ENCODE peak calls at places on chromosomes 2 and 18, in nine cellular contexts. One of them, this sample, is unnamed.

GRCh38 chr2:73907840-73908452 is 15.1 kb downstream of the ACTG2 start:
- DNase-seq in H1: peak; percentile 64
- DNase-seq in sigmoid colon: peak; percentile 69
- DNase-seq in suprapubic skin: no peak
- DNase-seq in stomach: no peak
- DNase-seq in ovary: no peak
- DNase-seq in tibial nerve: no peak
- DNase-seq in A549: peak; percentile 33
- DNase-seq in GM12878: peak; percentile 26
- DNase-seq in this sample: peak; percentile 38

GRCh38 chr2:98944786-98945185 is 8.8 kb upstream of the CRACDL start:
- DNase-seq in A549: no peak
- DNase-seq in GM12878: no peak
- DNase-seq in ovary: no peak
- DNase-seq in sigmoid colon: no peak
- DNase-seq in stomach: no peak
- DNase-seq in H1: no peak
- DNase-seq in suprapubic skin: no peak
- DNase-seq in tibial nerve: no peak
- DNase-seq in this sample: no peak

GRCh38 chr18:48222118-48222517 is 187.1 kb downstream of the ZBTB7C start:
- DNase-seq in GM12878: peak; percentile 2
- DNase-seq in sigmoid colon: no peak
- DNase-seq in tibial nerve: no peak
- DNase-seq in suprapubic skin: no peak
- DNase-seq in H1: no peak
- DNase-seq in ovary: no peak
- DNase-seq in A549: peak; percentile 19
- DNase-seq in stomach: peak; percentile 52
- DNase-seq in this sample: peak; percentile 50

GRCh38 chr2:229884775-229885699 is 36.8 kb downstream of the TRIP12 start:
- DNase-seq in stomach: no peak
- DNase-seq in A549: no peak
- DNase-seq in tibial nerve: no peak
- DNase-seq in suprapubic skin: no peak
- DNase-seq in H1: no peak
- DNase-seq in GM12878: no peak
- DNase-seq in sigmoid colon: no peak
- DNase-seq in ovary: no peak
- DNase-seq in this sample: no peak

GRCh38 chr2:229852565-229852964 is 69.2 kb downstream of the TRIP12 start:
- DNase-seq in stomach: no peak
- DNase-seq in tibial nerve: no peak
- DNase-seq in A549: no peak
- DNase-seq in GM12878: peak; percentile 42
- DNase-seq in suprapubic skin: no peak
- DNase-seq in sigmoid colon: no peak
- DNase-seq in H1: no peak
- DNase-seq in ovary: no peak
- DNase-seq in this sample: peak; percentile 24

GRCh38 chr18:14940738-14941137 is 192.8 kb downstream of the ANKRD30B start:
- DNase-seq in sigmoid colon: no peak
- DNase-seq in tibial nerve: no peak
- DNase-seq in GM12878: no peak
- DNase-seq in H1: no peak
- DNase-seq in A549: no peak
- DNase-seq in ovary: no peak
- DNase-seq in suprapubic skin: no peak
- DNase-seq in stomach: no peak
- DNase-seq in this sample: no peak

GRCh38 chr2:39625193-39625926 is 40.4 kb upstream of the TMEM178A start:
- DNase-seq in GM12878: no peak
- DNase-seq in ovary: no peak
- DNase-seq in stomach: no peak
- DNase-seq in H1: no peak
- DNase-seq in tibial nerve: no peak
- DNase-seq in sigmoid colon: no peak
- DNase-seq in A549: no peak
- DNase-seq in suprapubic skin: no peak
- DNase-seq in this sample: no peak

GRCh38 chr2:191462370-191462769 is 215.6 kb upstream of the NABP1 start:
- DNase-seq in A549: no peak
- DNase-seq in sigmoid colon: no peak
- DNase-seq in tibial nerve: no peak
- DNase-seq in suprapubic skin: no peak
- DNase-seq in ovary: no peak
- DNase-seq in GM12878: no peak
- DNase-seq in H1: no peak
- DNase-seq in stomach: peak; percentile 78
- DNase-seq in this sample: peak; percentile 12

GRCh38 chr2:227388537-227389011 is 825 bp upstream of the SCYGR1 start:
- DNase-seq in GM12878: no peak
- DNase-seq in sigmoid colon: no peak
- DNase-seq in stomach: no peak
- DNase-seq in H1: no peak
- DNase-seq in ovary: no peak
- DNase-seq in suprapubic skin: no peak
- DNase-seq in tibial nerve: no peak
- DNase-seq in A549: peak; percentile 99
- DNase-seq in this sample: no peak

GRCh38 chr2:48315847-48316194 is 214.1 kb upstream of the STON1 start:
- DNase-seq in sigmoid colon: no peak
- DNase-seq in tibial nerve: no peak
- DNase-seq in H1: peak; percentile 55
- DNase-seq in GM12878: no peak
- DNase-seq in A549: peak; percentile 28
- DNase-seq in suprapubic skin: no peak
- DNase-seq in stomach: no peak
- DNase-seq in ovary: no peak
- DNase-seq in this sample: peak; percentile 16

GRCh38 chr2:46861916-46862315 is 53.7 kb downstream of the MCFD2 start:
- DNase-seq in A549: no peak
- DNase-seq in tibial nerve: no peak
- DNase-seq in ovary: peak; percentile 26
- DNase-seq in stomach: no peak
- DNase-seq in H1: no peak
- DNase-seq in suprapubic skin: no peak
- DNase-seq in sigmoid colon: no peak
- DNase-seq in GM12878: no peak
- DNase-seq in this sample: no peak

GRCh38 chr2:379778-380177 is 91.9 kb upstream of the ALKAL2 start:
- DNase-seq in GM12878: no peak
- DNase-seq in ovary: no peak
- DNase-seq in stomach: no peak
- DNase-seq in sigmoid colon: no peak
- DNase-seq in A549: no peak
- DNase-seq in tibial nerve: no peak
- DNase-seq in suprapubic skin: peak; percentile 56
- DNase-seq in H1: no peak
- DNase-seq in this sample: no peak

GRCh38 chr2:236180831-236181453 is 12.8 kb upstream of the GBX2 start:
- DNase-seq in H1: peak; percentile 84
- DNase-seq in GM12878: no peak
- DNase-seq in A549: peak; percentile 80
- DNase-seq in stomach: peak; percentile 50
- DNase-seq in ovary: peak; percentile 47
- DNase-seq in sigmoid colon: peak; percentile 66
- DNase-seq in tibial nerve: no peak
- DNase-seq in suprapubic skin: peak; percentile 78
- DNase-seq in this sample: peak; percentile 56
- TF ChIP-seq EP300 in H1: no peak
- TF ChIP-seq EP300 in GM12878: no peak
- TF ChIP-seq EP300 in A549: no peak
- TF ChIP-seq EP300 in stomach: no peak
- TF ChIP-seq EP300 in ovary: no peak
- TF ChIP-seq EP300 in sigmoid colon: no peak
- TF ChIP-seq EP300 in tibial nerve: no peak
- TF ChIP-seq EP300 in suprapubic skin: no peak
- TF ChIP-seq EP300 in this sample: no peak

DNA sequence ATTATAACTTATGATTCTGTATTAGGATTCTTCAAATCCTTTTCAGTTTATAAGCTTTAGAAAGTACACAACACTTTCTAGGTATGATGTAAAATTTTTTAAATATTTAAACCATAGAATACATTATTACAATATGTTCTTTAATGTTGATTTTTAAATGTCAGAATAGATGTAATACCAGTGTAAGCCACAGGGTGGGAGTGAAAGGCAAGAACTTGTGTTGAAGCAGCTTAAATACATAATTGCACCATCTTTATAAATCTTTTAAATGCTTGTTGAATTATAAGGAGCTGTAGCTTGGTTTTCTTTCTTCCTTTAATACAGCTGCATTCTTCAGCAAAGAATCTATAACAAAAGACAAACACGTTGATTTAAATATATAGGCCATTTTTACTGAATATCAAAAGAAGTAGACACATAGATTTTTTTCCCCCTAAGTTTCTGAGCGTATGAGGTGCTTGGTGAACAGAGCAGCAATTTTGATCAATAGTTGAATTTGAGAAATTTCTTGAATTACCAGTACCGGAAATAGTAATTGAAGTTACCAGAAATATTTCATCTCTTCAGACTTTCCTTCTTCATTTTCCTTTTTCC is 63.0 kb downstream of the TANK start:
- DNase-seq in GM12878: no peak
- DNase-seq in A549: peak; percentile 48
- DNase-seq in ovary: no peak
- DNase-seq in tibial nerve: no peak
- DNase-seq in H1: no peak
- DNase-seq in stomach: no peak
- DNase-seq in sigmoid colon: no peak
- DNase-seq in suprapubic skin: no peak
- DNase-seq in this sample: no peak
- TF ChIP-seq EP300 in GM12878: no peak
- TF ChIP-seq EP300 in A549: no peak
- TF ChIP-seq EP300 in ovary: no peak
- TF ChIP-seq EP300 in tibial nerve: no peak
- TF ChIP-seq EP300 in H1: no peak
- TF ChIP-seq EP300 in stomach: no peak
- TF ChIP-seq EP300 in sigmoid colon: no peak
- TF ChIP-seq EP300 in suprapubic skin: no peak
- TF ChIP-seq EP300 in this sample: no peak

GRCh38 chr2:144629937-144630336 is 110.0 kb upstream of the ZEB2 start:
- DNase-seq in ovary: no peak
- DNase-seq in H1: no peak
- DNase-seq in tibial nerve: no peak
- DNase-seq in GM12878: no peak
- DNase-seq in suprapubic skin: no peak
- DNase-seq in A549: no peak
- DNase-seq in stomach: no peak
- DNase-seq in sigmoid colon: no peak
- DNase-seq in this sample: no peak

GRCh38 chr2:144625216-144626010 is 105.5 kb upstream of the ZEB2 start:
- DNase-seq in tibial nerve: no peak
- DNase-seq in A549: no peak
- DNase-seq in suprapubic skin: no peak
- DNase-seq in stomach: no peak
- DNase-seq in GM12878: no peak
- DNase-seq in H1: no peak
- DNase-seq in sigmoid colon: no peak
- DNase-seq in ovary: no peak
- DNase-seq in this sample: no peak

GRCh38 chr2:144628566-144628965 is 108.6 kb upstream of the ZEB2 start:
- DNase-seq in stomach: no peak
- DNase-seq in suprapubic skin: no peak
- DNase-seq in tibial nerve: no peak
- DNase-seq in GM12878: no peak
- DNase-seq in A549: no peak
- DNase-seq in H1: no peak
- DNase-seq in ovary: no peak
- DNase-seq in sigmoid colon: no peak
- DNase-seq in this sample: no peak

DNA sequence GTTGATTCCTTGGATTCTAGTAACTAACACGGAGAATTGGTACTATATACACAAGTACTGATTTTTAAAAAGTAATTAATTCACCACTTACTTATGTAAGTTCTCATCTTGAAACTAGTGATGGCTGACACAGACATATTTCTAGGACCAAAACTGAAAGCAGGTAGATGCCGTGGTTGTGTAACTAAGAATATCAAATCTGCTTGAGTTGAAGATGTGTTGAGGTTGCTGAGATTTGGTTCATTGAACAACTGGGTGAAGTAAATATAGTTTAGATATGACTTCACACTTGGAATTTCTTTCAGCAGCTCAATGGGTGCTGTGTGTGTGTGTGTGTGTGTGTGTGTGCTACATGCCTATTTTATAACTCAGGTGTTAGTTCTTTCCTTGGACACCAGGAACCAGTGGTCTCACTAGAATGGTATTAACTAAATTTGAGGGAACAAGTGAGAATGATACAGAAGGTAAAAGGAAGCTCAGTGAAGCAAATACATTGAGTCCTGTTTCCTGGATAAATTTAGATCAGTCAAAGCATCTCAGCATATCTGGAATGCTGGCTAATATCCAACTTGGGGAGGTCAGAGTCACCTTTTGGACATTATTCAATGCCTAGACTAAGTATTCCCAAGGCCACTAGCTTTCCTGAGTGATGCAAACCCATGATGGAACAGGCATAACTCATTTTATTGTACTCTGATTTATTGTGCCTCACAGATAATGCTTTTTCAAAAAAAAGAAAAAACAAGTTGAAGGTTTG is 110.7 kb upstream of the ZEB2 start:
- DNase-seq in sigmoid colon: no peak
- DNase-seq in stomach: no peak
- DNase-seq in A549: no peak
- DNase-seq in tibial nerve: no peak
- DNase-seq in suprapubic skin: no peak
- DNase-seq in GM12878: no peak
- DNase-seq in H1: no peak
- DNase-seq in ovary: no peak
- DNase-seq in this sample: no peak
- TF ChIP-seq EP300 in sigmoid colon: no peak
- TF ChIP-seq EP300 in stomach: no peak
- TF ChIP-seq EP300 in A549: no peak
- TF ChIP-seq EP300 in tibial nerve: no peak
- TF ChIP-seq EP300 in suprapubic skin: no peak
- TF ChIP-seq EP300 in GM12878: no peak
- TF ChIP-seq EP300 in H1: no peak
- TF ChIP-seq EP300 in ovary: no peak
- TF ChIP-seq EP300 in this sample: no peak

DNA sequence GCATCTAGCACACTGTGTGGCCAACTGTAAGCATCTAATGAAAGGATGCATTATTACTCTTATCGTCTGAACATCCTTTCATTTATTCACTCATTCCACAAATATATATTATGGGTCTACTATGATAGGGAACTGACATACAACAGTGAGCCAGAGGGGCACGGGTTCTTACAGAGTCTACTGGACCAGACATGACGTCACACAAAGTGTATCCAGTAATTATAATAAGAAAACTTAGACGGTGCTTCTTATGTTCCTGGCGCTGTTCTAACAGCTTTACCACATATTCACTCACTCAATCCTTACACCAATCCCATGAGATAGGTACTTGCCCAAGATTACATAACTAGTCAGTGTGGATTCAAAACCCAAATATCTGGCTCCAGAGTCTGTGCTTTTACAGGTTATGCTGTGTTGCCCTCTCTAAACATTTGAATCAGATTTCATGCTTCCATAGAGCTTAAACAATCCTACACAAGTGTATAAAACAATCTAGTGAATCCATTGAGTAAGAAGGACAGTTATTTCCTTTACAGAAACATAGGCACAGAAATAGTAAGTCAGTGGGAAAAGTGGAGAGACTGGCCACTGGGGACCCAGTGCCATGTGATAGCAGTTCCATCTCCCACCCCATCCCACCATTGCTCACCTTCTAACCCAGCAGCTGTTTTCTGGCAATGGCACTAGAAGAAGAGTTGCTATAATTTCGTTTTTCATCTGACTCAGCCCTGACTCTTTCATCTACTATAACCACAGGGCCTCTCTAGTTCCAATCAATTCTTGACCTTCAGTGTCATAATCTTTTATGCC is 24.2 kb upstream of the ARL5A start:
- DNase-seq in A549: no peak
- DNase-seq in tibial nerve: no peak
- DNase-seq in sigmoid colon: no peak
- DNase-seq in stomach: no peak
- DNase-seq in suprapubic skin: no peak
- DNase-seq in GM12878: no peak
- DNase-seq in ovary: no peak
- DNase-seq in H1: no peak
- DNase-seq in this sample: no peak
- TF ChIP-seq EP300 in A549: no peak
- TF ChIP-seq EP300 in tibial nerve: no peak
- TF ChIP-seq EP300 in sigmoid colon: no peak
- TF ChIP-seq EP300 in stomach: no peak
- TF ChIP-seq EP300 in suprapubic skin: no peak
- TF ChIP-seq EP300 in GM12878: no peak
- TF ChIP-seq EP300 in ovary: no peak
- TF ChIP-seq EP300 in H1: no peak
- TF ChIP-seq EP300 in this sample: no peak

This sample was measured in transverse colon.